ENCODE peak calls at places on chromosomes 6 and 20, in ten cellular contexts. H, S, T, Q, A, N, J, K, L and F are unnamed samples.

GRCh38 chr20:38034961-38035360 is 1.4 kb downstream of the RPRD1B start:
- DNase-seq in K (no peak), T (no peak), J (no peak), Q (no peak), L (no peak), H (no peak), N (no peak), A (no peak), S (no peak), F (no peak)

GRCh38 chr6:157206359-157206815 is 116.9 kb downstream of the TMEM242 start:
- DNase-seq in N (no peak), L (no peak), H (no peak), Q (no peak), T (no peak), S (no peak), J (no peak), K (no peak), A (no peak), F (no peak)

GRCh38 chr6:110537208-110538123 is 61.1 kb upstream of the SLC22A16 start:
- DNase-seq in L (peak; percentile 45), Q (no peak), K (peak; percentile 96), S (no peak), T (no peak), A (peak; percentile 91), H (no peak), J (no peak), N (peak; percentile 96), F (peak; percentile 47)

GRCh38 chr20:36112112-36112511 is 42.4 kb upstream of the EPB41L1 start:
- DNase-seq in J (no peak), S (no peak), Q (peak; percentile 33), T (no peak), N (no peak), L (no peak), A (no peak), H (no peak), K (no peak), F (peak; percentile 49)

GRCh38 chr20:59735917-59736316 is 131.6 kb downstream of the PHACTR3 start:
- DNase-seq in S (no peak), K (no peak), T (no peak), J (peak; percentile 33), N (no peak), H (peak; percentile 42), L (no peak), Q (peak; percentile 39), A (no peak), F (no peak)

GRCh38 chr20:32071395-32072167 is 19.5 kb downstream of the HCK start:
- DNase-seq in H (no peak), J (no peak), Q (no peak), T (no peak), S (no peak), L (no peak), A (no peak), N (no peak), K (no peak), F (no peak)

GRCh38 chr6:164396071-164397047 is 913.0 kb downstream of the C6orf118 start:
- DNase-seq in T (no peak), S (no peak), A (peak; percentile 23), L (no peak), N (no peak), Q (no peak), H (no peak), K (peak; percentile 55), J (no peak), F (no peak)

GRCh38 chr6:155883741-155884140 is 428.1 kb upstream of the NOX3 start:
- DNase-seq in N (peak; percentile 70), T (no peak), K (peak; percentile 64), Q (no peak), A (peak; percentile 80), H (no peak), S (no peak), L (no peak), J (no peak), F (no peak)

GRCh38 chr6:106122306-106122940 is 36.3 kb downstream of the PRDM1 start:
- DNase-seq in Q (no peak), J (no peak), L (no peak), T (no peak), N (no peak), S (no peak), H (no peak), A (no peak), K (no peak), F (no peak)

GRCh38 chr6:140205795-140206593 is 831.5 kb upstream of the CITED2 start:
- DNase-seq in S (no peak), K (no peak), A (no peak), H (no peak), J (no peak), T (no peak), Q (no peak), L (no peak), N (no peak), F (no peak)

GRCh38 chr20:51193066-51193772 is 170.3 kb upstream of the KCNG1 start:
- DNase-seq in K (peak; percentile 13), A (no peak), N (no peak), Q (no peak), J (no peak), H (no peak), S (no peak), T (no peak), L (no peak), F (no peak)

GRCh38 chr6:15507746-15508145 is 155.1 kb downstream of the DTNBP1 start:
- DNase-seq in Q (no peak), J (no peak), A (no peak), S (no peak), H (peak; percentile 32), T (no peak), K (peak; percentile 40), N (no peak), L (no peak), F (no peak)

GRCh38 chr6:139637766-139638165 is 263.3 kb upstream of the CITED2 start:
- DNase-seq in N (no peak), S (no peak), L (no peak), H (no peak), J (no peak), A (no peak), Q (no peak), K (no peak), T (no peak), F (no peak)

DNA sequence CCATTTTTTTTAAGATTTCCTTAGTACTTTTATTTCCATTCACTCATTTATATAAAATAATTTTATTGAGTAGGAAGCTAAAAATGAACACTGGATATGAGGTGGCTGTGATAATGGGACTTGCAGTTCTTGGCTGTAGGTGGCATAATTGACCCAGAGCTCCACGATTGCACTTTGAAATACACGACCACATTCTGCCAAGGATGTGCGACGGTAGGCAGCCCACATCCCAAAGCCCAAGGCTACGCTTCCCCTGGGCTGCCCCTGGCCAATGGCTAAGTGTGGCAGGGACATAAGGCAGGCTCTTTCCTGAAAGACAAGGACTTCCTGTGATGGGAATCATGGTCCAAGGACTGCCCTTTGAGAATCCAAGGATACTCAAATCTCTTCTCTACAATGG is 43.7 kb upstream of the ADTRP start:
- DNase-seq in Q (peak; percentile 29), K (no peak), J (no peak), A (no peak), S (no peak), T (no peak), N (no peak), H (no peak), L (no peak), F (no peak)
- TF ChIP-seq CTCF in Q (peak; percentile 49), K (no peak), J (no peak), A (no peak), S (no peak), T (no peak), N (no peak), H (peak; percentile 17), L (no peak), F (no peak)

GRCh38 chr6:6696867-6697531 is 108.5 kb downstream of the LY86 start:
- DNase-seq in L (peak; percentile 33), H (peak; percentile 86), T (peak; percentile 88), N (peak; percentile 78), K (peak; percentile 72), J (peak; percentile 58), S (peak; percentile 79), A (peak; percentile 73), Q (peak; percentile 74), F (peak; percentile 55)
- TF ChIP-seq CTCF in L (peak; percentile 52), H (peak; percentile 81), T (peak; percentile 88), N (peak; percentile 83), K (peak; percentile 88), J (peak; percentile 62), S (peak; percentile 80), A (peak; percentile 86), Q (peak; percentile 74), F (peak; percentile 28)

GRCh38 chr6:43286995-43287716 is 10.9 kb upstream of the SLC22A7 start:
- DNase-seq in T (peak; percentile 56), A (no peak), S (no peak), H (no peak), Q (no peak), K (no peak), J (no peak), L (no peak), N (no peak), F (no peak)
- TF ChIP-seq CTCF in T (peak; percentile 19), A (peak; percentile 15), S (no peak), H (no peak), Q (no peak), K (no peak), J (no peak), L (no peak), N (no peak), F (no peak)

DNA sequence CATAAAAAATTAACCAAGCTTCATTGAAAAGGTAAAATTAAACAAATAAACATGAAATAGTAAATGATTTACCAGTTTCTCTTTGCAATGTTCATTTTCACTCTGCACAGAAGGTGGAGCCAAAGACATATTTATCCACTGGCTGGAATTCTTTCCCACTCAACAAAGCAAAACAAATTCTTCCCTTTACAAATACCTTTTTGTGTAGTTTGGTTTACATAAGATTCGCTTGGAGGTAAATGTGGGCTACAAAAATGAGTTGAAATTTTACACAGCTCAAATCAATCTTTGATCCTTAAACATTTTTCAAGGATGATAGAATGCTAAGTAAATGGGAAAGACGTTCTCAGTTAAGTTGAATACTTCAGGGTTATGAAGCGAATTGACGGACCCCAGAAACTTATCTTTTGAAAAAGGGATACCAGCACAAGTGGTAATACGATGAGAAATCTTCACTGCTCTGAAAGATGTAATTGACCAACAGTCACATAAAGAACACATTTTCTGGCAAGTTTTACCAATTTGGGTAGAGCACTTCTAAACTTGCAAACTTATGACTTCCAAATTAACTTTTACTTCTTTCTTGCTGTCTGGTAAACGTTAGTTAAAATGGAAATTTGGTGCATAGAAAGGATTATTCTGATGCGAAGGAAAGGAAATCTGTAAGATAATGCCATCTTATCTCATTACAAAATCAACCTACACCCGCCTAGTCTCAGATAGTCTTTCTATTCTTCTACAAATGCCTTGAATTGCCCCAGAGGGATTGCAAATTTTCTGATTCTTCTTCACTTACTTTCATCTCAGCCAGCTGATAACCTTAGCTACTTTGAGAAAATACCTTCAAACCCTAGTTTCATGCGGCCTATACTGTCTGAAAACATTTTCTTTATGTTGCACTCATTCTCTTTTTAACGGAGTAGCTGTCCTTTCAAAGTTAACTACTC is 4.7 kb upstream of the GJA1 start:
- DNase-seq in S (no peak), J (no peak), K (peak; percentile 68), N (peak; percentile 66), Q (no peak), A (peak; percentile 69), L (peak; percentile 15), H (no peak), T (peak; percentile 46), F (peak; percentile 23)
- TF ChIP-seq CTCF in S (peak; percentile 31), J (peak; percentile 22), K (peak; percentile 65), N (peak; percentile 64), Q (peak; percentile 93), A (peak; percentile 74), L (peak; percentile 86), H (peak; percentile 72), T (peak; percentile 63), F (no peak)